ENCODE peak calls at places on chromosomes 2 and 18, in ten cellular contexts. W is NCI-H1694 treated with DMSO at 0.1 percent for 48 hours; R is stimulated activated CD4-positive, alpha-beta T cell treated with anti-CD3 and anti-CD28 coated beads, Interleukin-15, amount 100 ng/mL, for 24 hours; N is hypothalamus; V is uterus; S is substantia nigra; I is mammary epithelial cell; H is CD8-positive, alpha-beta memory T cell; M is foreskin melanocyte; E is esophagus squamous epithelium. O is an unnamed sample.

GRCh38 chr2:59259913-59260312 is 1018.8 kb upstream of the FANCL start:
- DNase-seq in I (no peak), S (no peak), H (no peak), R (no peak), V (no peak), M (no peak), W (no peak), E (no peak), N (no peak), O (no peak)

GRCh38 chr2:9678554-9678953 is 47.8 kb upstream of the YWHAQ start:
- DNase-seq in I (no peak), V (no peak), R (no peak), E (no peak), H (no peak), N (no peak), W (no peak), M (no peak), S (no peak), O (no peak)

GRCh38 chr2:113131343-113131933 is 4.0 kb downstream of the IL1RN start:
- DNase-seq in N (no peak), W (no peak), S (no peak), R (no peak), V (no peak), M (no peak), H (no peak), E (no peak), I (no peak), O (no peak)

GRCh38 chr2:35526741-35527140 is 828.8 kb upstream of the CRIM1 start:
- DNase-seq in I (no peak), S (no peak), E (no peak), R (no peak), N (no peak), W (no peak), M (no peak), V (no peak), H (no peak), O (no peak)

GRCh38 chr2:135744761-135745314 is 3.2 kb downstream of the UBXN4 start:
- DNase-seq in I (peak), W (peak), M (no peak), H (no peak), R (peak), V (no peak), E (no peak), S (no peak), N (no peak), O (no peak)

GRCh38 chr18:77262655-77263470 is 13.2 kb downstream of the GALR1 start:
- DNase-seq in S (no peak), N (no peak), I (no peak), H (no peak), R (no peak), M (no peak), E (no peak), W (no peak), V (no peak), O (no peak)

GRCh38 chr18:46630160-46630559 is 26.9 kb downstream of the LOXHD1 start:
- DNase-seq in V (no peak), I (peak), E (no peak), R (no peak), H (no peak), M (no peak), W (no peak), N (no peak), S (no peak), O (no peak)

GRCh38 chr2:11385847-11386246 is 41.4 kb upstream of the ROCK2 start:
- DNase-seq in I (no peak), R (no peak), S (no peak), W (no peak), M (no peak), V (no peak), N (no peak), E (no peak), H (no peak), O (no peak)

GRCh38 chr2:113223813-113224212 is 50.0 kb downstream of the PSD4 start:
- DNase-seq in I (no peak), S (no peak), W (no peak), V (no peak), H (no peak), M (no peak), R (no peak), N (no peak), E (no peak), O (no peak)

GRCh38 chr18:13234528-13234795 is 15.9 kb downstream of the LDLRAD4 start:
- DNase-seq in R (no peak), W (no peak), M (no peak), I (no peak), E (no peak), V (no peak), N (no peak), S (no peak), H (no peak), O (no peak)

GRCh38 chr2:50649626-50650397 is 382.1 kb downstream of the NRXN1 start:
- DNase-seq in V (no peak), N (no peak), H (no peak), R (no peak), M (peak), I (peak), S (no peak), E (no peak), W (no peak), O (no peak)

GRCh38 chr2:151852260-151853069 is 24.2 kb upstream of the ARL5A start:
- DNase-seq in E (no peak), R (no peak), N (no peak), M (no peak), I (no peak), S (no peak), V (no peak), W (no peak), H (no peak), O (no peak)

GRCh38 chr2:32061973-32062861 is 1.1 kb upstream of the SPAST start:
- DNase-seq in M (peak), W (no peak), N (peak), S (peak), E (no peak), V (peak), R (peak), H (no peak), I (peak), O (no peak)

GRCh38 chr2:109318150-109318948 is 189.3 kb downstream of the SH3RF3 start:
- DNase-seq in I (no peak), E (peak), W (peak), N (peak), R (no peak), H (no peak), V (peak), M (peak), S (peak), O (no peak)

GRCh38 chr2:220241423-220241822 is 614.0 kb downstream of the SLC4A3 start:
- DNase-seq in N (no peak), W (no peak), M (no peak), I (no peak), E (no peak), S (no peak), R (no peak), V (no peak), H (no peak), O (no peak)

GRCh38 chr2:20444113-20444992 is 2.5 kb upstream of the RHOB start:
- DNase-seq in R (no peak), I (no peak), N (no peak), S (no peak), E (no peak), H (no peak), V (no peak), W (peak), M (no peak), O (no peak)

GRCh38 chr2:71667256-71668182 is 214.2 kb downstream of the DYSF start:
- DNase-seq in V (no peak), R (no peak), M (no peak), H (no peak), N (no peak), I (no peak), E (no peak), W (no peak), S (no peak), O (no peak)